ENCODE peak calls at places on chromosomes 16 and 17, in ten cellular contexts. K, O, N, T, P, G, H, A, Z and W are unnamed samples.

GRCh38 chr16:84662471-84662870 is 14.2 kb downstream of the KLHL36 start:
- DNase-seq in K (no peak), O (no peak), N (no peak), T (no peak), P (no peak), G (no peak), H (no peak), A (no peak), Z (no peak), W (no peak)

GRCh38 chr16:85982563-85982939 is 83.6 kb downstream of the IRF8 start:
- DNase-seq in K (no peak), O (peak; percentile 26), N (no peak), T (no peak), P (no peak), G (no peak), H (peak; percentile 82), A (no peak), Z (no peak), W (no peak)

GRCh38 chr17:76497979-76498885 is 3.0 kb downstream of the RHBDF2 start:
- DNase-seq in K (peak; percentile 96), O (no peak), N (peak; percentile 91), T (no peak), P (no peak), G (peak; percentile 65), H (peak; percentile 96), A (peak; percentile 62), Z (no peak), W (no peak)

GRCh38 chr16:66250686-66251405 is 115.6 kb upstream of the CDH5 start:
- DNase-seq in K (peak; percentile 63), O (peak; percentile 86), N (peak; percentile 78), T (no peak), P (no peak), G (peak; percentile 87), H (peak; percentile 73), A (peak; percentile 85), Z (no peak), W (peak; percentile 52)

GRCh38 chr17:63331301-63331700 is 114.8 kb downstream of the CYB561 start:
- DNase-seq in K (no peak), O (no peak), N (no peak), T (no peak), P (no peak), G (no peak), H (no peak), A (no peak), Z (no peak), W (no peak)

GRCh38 chr17:57735707-57736106 is 9.4 kb downstream of the CCDC182 start:
- DNase-seq in K (peak; percentile 60), O (no peak), N (no peak), T (no peak), P (no peak), G (no peak), H (no peak), A (no peak), Z (no peak), W (no peak)

GRCh38 chr17:19346351-19347255 is 15.9 kb downstream of the B9D1 start:
- DNase-seq in K (no peak), O (peak; percentile 80), N (peak; percentile 94), T (no peak), P (no peak), G (no peak), H (peak; percentile 89), A (peak; percentile 84), Z (no peak), W (peak; percentile 75)

GRCh38 chr16:8996891-8997290 is 33.2 kb upstream of the USP7 start:
- DNase-seq in K (peak; percentile 52), O (no peak), N (no peak), T (no peak), P (no peak), G (no peak), H (peak; percentile 24), A (no peak), Z (no peak), W (no peak)

GRCh38 chr17:49846938-49847712 is 744 bp downstream of the TAC4 start:
- DNase-seq in K (no peak), O (no peak), N (no peak), T (no peak), P (no peak), G (no peak), H (no peak), A (no peak), Z (no peak), W (no peak)

GRCh38 chr17:77352441-77352840 is 211.7 kb downstream of the SEC14L1 start:
- DNase-seq in K (no peak), O (no peak), N (no peak), T (no peak), P (no peak), G (no peak), H (no peak), A (peak; percentile 6), Z (no peak), W (no peak)

GRCh38 chr17:17022011-17022800 is 20.1 kb upstream of the MPRIP start:
- DNase-seq in K (no peak), O (no peak), N (no peak), T (no peak), P (no peak), G (no peak), H (peak; percentile 71), A (no peak), Z (no peak), W (no peak)

GRCh38 chr16:89273741-89274472 is 56.4 kb downstream of the ZNF778 start:
- DNase-seq in K (no peak), O (no peak), N (no peak), T (no peak), P (no peak), G (no peak), H (no peak), A (no peak), Z (no peak), W (no peak)

GRCh38 chr17:4599505-4600281 is 15.4 kb downstream of the SMTNL2 start:
- DNase-seq in K (peak; percentile 62), O (no peak), N (no peak), T (no peak), P (peak; percentile 44), G (peak; percentile 28), H (peak; percentile 39), A (peak; percentile 87), Z (no peak), W (peak; percentile 56)

GRCh38 chr17:64004218-64004770 is 6.1 kb downstream of the PRR29 start:
- DNase-seq in K (no peak), O (no peak), N (no peak), T (no peak), P (no peak), G (no peak), H (no peak), A (no peak), Z (no peak), W (no peak)

GRCh38 chr17:43006639-43007551 is at the start of gene IFI35:
- DNase-seq in K (no peak), O (peak; percentile 83), N (peak; percentile 86), T (peak; percentile 84), P (no peak), G (peak; percentile 73), H (peak; percentile 94), A (peak; percentile 87), Z (peak; percentile 83), W (peak; percentile 56)

DNA sequence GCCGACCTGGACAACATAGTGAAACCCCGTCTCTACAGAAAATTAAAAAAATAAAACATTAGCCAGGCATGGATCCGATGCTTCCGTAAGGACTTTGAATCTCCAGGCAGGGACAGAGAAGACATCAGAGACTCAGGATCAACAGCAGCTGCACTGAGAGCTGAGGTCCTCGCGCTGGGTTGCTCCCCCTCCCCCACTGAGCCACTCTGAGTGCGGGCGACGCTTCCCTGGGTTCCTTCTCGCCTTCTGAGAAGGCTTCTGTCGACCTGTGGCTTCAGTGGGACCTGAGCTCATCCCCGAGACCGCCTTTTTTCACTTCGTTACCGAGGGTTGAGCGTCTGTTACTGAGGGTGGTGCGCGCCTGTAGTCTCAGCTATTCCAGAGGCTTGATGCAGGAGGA is 20.4 kb downstream of the ACTG1 start:
- DNase-seq in K (no peak), O (no peak), N (no peak), T (no peak), P (no peak), G (no peak), H (no peak), A (no peak), Z (no peak), W (no peak)
- H3K4me3 ChIP-seq in K (no peak overlapping the region), O (no peak overlapping the region), N (no peak overlapping the region), T (no peak overlapping the region), P (no peak overlapping the region), G (no peak overlapping the region), H (no peak overlapping the region), A (no peak overlapping the region), Z (no peak overlapping the region), W (no peak overlapping the region)

GRCh38 chr16:11779074-11779473 is 18.0 kb downstream of the ZC3H7A start:
- DNase-seq in K (no peak), O (no peak), N (no peak), T (no peak), P (no peak), G (no peak), H (no peak), A (no peak), Z (no peak), W (no peak)

GRCh38 chr16:11784048-11784780 is 12.8 kb downstream of the ZC3H7A start:
- DNase-seq in K (no peak), O (no peak), N (no peak), T (no peak), P (no peak), G (no peak), H (no peak), A (no peak), Z (no peak), W (no peak)

GRCh38 chr16:11781773-11782172 is 15.3 kb downstream of the ZC3H7A start:
- DNase-seq in K (peak; percentile 39), O (no peak), N (peak; percentile 23), T (no peak), P (no peak), G (no peak), H (no peak), A (no peak), Z (no peak), W (no peak)

GRCh38 chr16:11780988-11781680 is 15.9 kb downstream of the ZC3H7A start:
- DNase-seq in K (peak; percentile 35), O (no peak), N (no peak), T (no peak), P (no peak), G (no peak), H (no peak), A (no peak), Z (no peak), W (no peak)

GRCh38 chr16:11783319-11784047 is 13.6 kb downstream of the ZC3H7A start:
- DNase-seq in K (no peak), O (no peak), N (peak; percentile 84), T (peak; percentile 38), P (no peak), G (no peak), H (no peak), A (no peak), Z (peak; percentile 84), W (no peak)
- H3K4me3 ChIP-seq in K (no peak overlapping the region), O (no peak overlapping the region), N (peak overlapping the region; percentile 36), T (peak overlapping the region; percentile 32), P (no peak overlapping the region), G (peak overlapping the region; percentile 54), H (peak overlapping the region; percentile 26), A (no peak overlapping the region), Z (peak overlapping the region; percentile 58), W (peak overlapping the region; percentile 22)

GRCh38 chr16:53071748-53072301 is 17.0 kb downstream of the CHD9 start:
- DNase-seq in K (peak; percentile 64), O (peak; percentile 45), N (peak; percentile 43), T (no peak), P (no peak), G (no peak), H (peak; percentile 87), A (peak; percentile 64), Z (no peak), W (no peak)
- H3K4me3 ChIP-seq in K (peak overlapping the region; percentile 26), O (no peak overlapping the region), N (no peak overlapping the region), T (no peak overlapping the region), P (peak overlapping the region; percentile 52), G (peak overlapping the region; percentile 27), H (no peak overlapping the region), A (no peak overlapping the region), Z (no peak overlapping the region), W (no peak overlapping the region)

GRCh38 chr17:384622-385194 is 32.1 kb upstream of the RPH3AL start:
- DNase-seq in K (no peak), O (no peak), N (no peak), T (no peak), P (no peak), G (no peak), H (no peak), A (no peak), Z (no peak), W (no peak)
- H3K4me3 ChIP-seq in K (no peak overlapping the region), O (no peak overlapping the region), N (no peak overlapping the region), T (peak overlapping the region; percentile 48), P (peak overlapping the region; percentile 40), G (peak overlapping the region; percentile 86), H (peak overlapping the region; percentile 58), A (peak overlapping the region; percentile 56), Z (no peak overlapping the region), W (no peak overlapping the region)